ENCODE peak calls at places on chromosomes 5 and 9, in eight cellular contexts. B is lower lobe of right lung, H is kidney epithelial cell, D is GM12878, N is IMR-90, S is psoas muscle, W is astrocyte, C is HCT116. G is an unnamed sample.

GRCh38 chr9:124871156-124871561 is 9.2 kb downstream of the ARPC5L start:
- DNase-seq in B (no peak), H (no peak), D (no peak), N (no peak), S (no peak), W (no peak), C (no peak), G (no peak)

GRCh38 chr9:136147890-136148714 is 29.4 kb upstream of the TMEM250 start:
- DNase-seq in B (no peak), H (no peak), D (no peak), N (no peak), S (no peak), W (no peak), C (no peak), G (no peak)

GRCh38 chr5:80231243-80231642 is 24.6 kb downstream of the SERINC5 start:
- DNase-seq in B (no peak), H (peak; percentile 43), D (no peak), N (peak; percentile 90), S (no peak), W (peak; percentile 91), C (no peak), G (peak; percentile 24)

GRCh38 chr9:32525506-32525905 is 490 bp downstream of the RIGI start:
- DNase-seq in B (no peak), H (no peak), D (peak; percentile 7), N (peak; percentile 17), S (no peak), W (peak; percentile 12), C (no peak), G (peak; percentile 24)

GRCh38 chr5:168114444-168115017 is 176.9 kb upstream of the WWC1 start:
- DNase-seq in B (peak; percentile 54), H (no peak), D (no peak), N (peak; percentile 14), S (no peak), W (no peak), C (peak; percentile 55), G (peak; percentile 72)

GRCh38 chr9:126615251-126615790 is 1.6 kb downstream of the LMX1B start:
- DNase-seq in B (peak; percentile 60), H (no peak), D (no peak), N (peak; percentile 4), S (no peak), W (no peak), C (no peak), G (peak; percentile 28)

GRCh38 chr5:132266031-132266835 is 8.7 kb downstream of the PDLIM4 start:
- DNase-seq in B (no peak), H (no peak), D (no peak), N (no peak), S (no peak), W (no peak), C (no peak), G (no peak)

GRCh38 chr5:151750121-151750520 is 8.3 kb downstream of the ATOX1 start:
- DNase-seq in B (no peak), H (no peak), D (no peak), N (no peak), S (no peak), W (no peak), C (no peak), G (no peak)

GRCh38 chr5:138544171-138545134 is 1.4 kb upstream of the ETF1 start:
- DNase-seq in B (no peak), H (no peak), D (no peak), N (peak; percentile 47), S (peak; percentile 70), W (no peak), C (no peak), G (peak; percentile 53)

GRCh38 chr5:32802764-32803163 is 91.6 kb downstream of the NPR3 start:
- DNase-seq in B (no peak), H (no peak), D (no peak), N (no peak), S (no peak), W (no peak), C (no peak), G (no peak)

GRCh38 chr5:160507181-160507811 is 85.6 kb downstream of the PTTG1 start:
- DNase-seq in B (no peak), H (no peak), D (no peak), N (peak; percentile 65), S (no peak), W (peak; percentile 83), C (no peak), G (peak; percentile 85)

GRCh38 chr9:96646081-96646991 is 8.8 kb downstream of the PRXL2C start:
- DNase-seq in B (no peak), H (no peak), D (no peak), N (peak; percentile 86), S (peak; percentile 77), W (peak; percentile 44), C (no peak), G (no peak)

GRCh38 chr5:133244242-133244641 is 192.4 kb downstream of the HSPA4 start:
- DNase-seq in B (peak; percentile 19), H (no peak), D (no peak), N (peak; percentile 68), S (no peak), W (no peak), C (no peak), G (peak; percentile 30)

GRCh38 chr5:40484495-40484894 is 195.2 kb upstream of the PTGER4 start:
- DNase-seq in B (no peak), H (no peak), D (peak; percentile 60), N (no peak), S (no peak), W (no peak), C (no peak), G (no peak)

GRCh38 chr9:26756881-26757280 is 135.7 kb downstream of the CAAP1 start:
- DNase-seq in B (no peak), H (no peak), D (no peak), N (no peak), S (no peak), W (no peak), C (no peak), G (no peak)

GRCh38 chr9:69045821-69046220 is 10.3 kb downstream of the FXN start:
- DNase-seq in B (no peak), H (no peak), D (no peak), N (no peak), S (no peak), W (no peak), C (no peak), G (no peak)
- H3K4me3 ChIP-seq in B (no peak overlapping the region), H (no peak overlapping the region), D (no peak overlapping the region), N (no peak overlapping the region), S (no peak overlapping the region), W (no peak overlapping the region), C (no peak overlapping the region), G (no peak overlapping the region)

GRCh38 chr9:129836342-129837007 is 1.2 kb downstream of the USP20 start:
- DNase-seq in B (no peak), H (no peak), D (no peak), N (no peak), S (no peak), W (no peak), C (no peak), G (no peak)
- TF ChIP-seq CTCF in B (no peak), H (no peak), D (no peak), N (no peak), S (no peak), W (no peak), C (no peak), G (no peak)

GRCh38 chr9:16730162-16730561 is 140.3 kb downstream of the BNC2 start:
- DNase-seq in B (no peak), H (no peak), D (no peak), N (no peak), S (no peak), W (no peak), C (no peak), G (no peak)
- H3K4me3 ChIP-seq in B (no peak overlapping the region), H (no peak overlapping the region), D (no peak overlapping the region), N (no peak overlapping the region), S (no peak overlapping the region), W (no peak overlapping the region), C (no peak overlapping the region), G (no peak overlapping the region)

DNA sequence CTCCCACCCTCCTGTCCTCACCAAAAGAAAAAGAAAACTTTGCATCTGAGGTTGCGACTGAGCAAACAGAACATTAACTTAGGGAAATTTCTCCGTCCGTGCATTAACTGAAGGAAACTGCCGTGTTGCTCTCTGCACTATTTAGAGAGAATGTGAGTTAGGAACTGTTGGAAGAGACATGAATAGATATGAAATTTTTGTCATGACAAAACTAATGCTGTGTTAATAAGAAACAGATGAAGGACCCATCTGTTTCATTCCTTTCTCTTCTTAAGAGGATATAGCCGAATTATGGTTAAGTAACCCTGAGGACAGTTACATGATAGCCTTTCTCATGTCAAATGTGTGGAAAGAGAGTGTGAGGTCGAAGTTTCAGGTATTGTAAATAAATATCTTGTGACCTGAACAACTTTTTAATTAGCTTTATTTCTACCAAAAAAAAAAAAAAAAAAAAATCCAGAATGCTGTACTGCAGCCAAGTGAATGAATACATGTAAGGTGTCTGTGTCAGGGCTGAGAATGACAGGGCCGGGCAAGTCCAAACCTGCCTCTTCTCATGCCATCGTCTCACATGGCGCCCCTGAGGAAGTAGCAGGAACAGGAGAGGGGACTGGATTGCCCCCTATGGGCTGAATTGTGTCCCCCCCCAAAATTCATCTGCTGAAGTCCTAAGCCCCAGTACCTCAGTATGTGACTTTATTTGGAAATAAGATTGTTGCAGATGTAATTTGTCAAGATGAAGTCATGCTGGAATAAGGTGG is 35.6 kb upstream of the ANKRD33B start:
- DNase-seq in B (no peak), H (no peak), D (no peak), N (peak; percentile 60), S (no peak), W (no peak), C (no peak), G (peak; percentile 89)
- TF ChIP-seq CTCF in B (no peak), H (no peak), D (no peak), N (no peak), S (no peak), W (no peak), C (no peak), G (peak; percentile 20)

DNA sequence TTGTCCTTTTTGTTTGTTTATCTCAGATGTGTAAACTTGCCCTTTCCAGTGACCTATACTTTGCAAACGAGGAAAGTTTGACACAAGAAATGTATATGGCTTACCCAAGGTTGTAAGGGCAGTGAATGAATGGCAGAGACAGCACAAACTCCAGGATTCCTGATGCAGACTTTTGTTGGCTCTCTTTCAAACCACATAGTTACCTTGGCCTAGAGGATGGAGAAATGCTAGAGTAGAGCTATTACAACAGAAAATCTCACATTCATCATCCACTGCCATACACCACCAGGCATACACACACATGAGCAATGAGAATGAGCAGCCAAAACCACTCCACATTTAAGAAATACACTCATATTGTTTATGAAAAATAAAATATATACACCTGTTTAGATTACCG is 387.0 kb downstream of the TLR4 start:
- DNase-seq in B (no peak), H (no peak), D (no peak), N (no peak), S (no peak), W (no peak), C (no peak), G (no peak)
- H3K4me3 ChIP-seq in B (no peak overlapping the region), H (no peak overlapping the region), D (no peak overlapping the region), N (no peak overlapping the region), S (no peak overlapping the region), W (no peak overlapping the region), C (no peak overlapping the region), G (no peak overlapping the region)

DNA sequence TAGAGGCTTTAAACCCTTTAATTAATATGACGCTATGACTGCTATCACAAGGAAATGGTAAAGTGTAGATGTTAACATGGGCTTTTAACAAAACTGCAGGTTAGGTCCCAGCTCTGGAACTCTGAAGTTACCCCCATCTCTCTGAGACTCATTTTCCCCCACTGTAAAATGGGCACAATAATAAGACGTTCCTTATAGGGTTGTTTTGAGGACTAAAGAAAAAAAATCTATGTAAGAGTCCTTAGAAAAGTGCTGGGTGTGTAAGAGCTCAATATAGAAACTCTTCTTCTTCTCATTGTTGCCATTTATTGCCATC is 45.8 kb upstream of the STK32A start:
- DNase-seq in B (no peak), H (no peak), D (no peak), N (no peak), S (no peak), W (no peak), C (no peak), G (no peak)
- TF ChIP-seq CTCF in B (no peak), H (no peak), D (no peak), N (no peak), S (no peak), W (no peak), C (no peak), G (no peak)

GRCh38 chr5:181151146-181151545 is 3.8 kb downstream of the OR2V2 start:
- DNase-seq in B (no peak), H (no peak), D (no peak), N (no peak), S (no peak), W (no peak), C (no peak), G (no peak)
- H3K4me3 ChIP-seq in B (no peak overlapping the region), H (no peak overlapping the region), D (no peak overlapping the region), N (no peak overlapping the region), S (no peak overlapping the region), W (no peak overlapping the region), C (no peak overlapping the region), G (no peak overlapping the region)